ENCODE peak calls at places on chromosome 6, in seven cellular contexts. One of them, this sample, is unnamed. For H3K4me1, the result is how much of the 10 kb centered on the place peaks cover.

GRCh38 chr6:98834060-98835031 is at the start of gene POU3F2:
- DNase-seq in stomach: peak
- DNase-seq in cardiac muscle cell: peak
- DNase-seq in mucosa of descending colon: peak
- DNase-seq in spleen: peak
- DNase-seq in ovary: peak
- DNase-seq in hepatocyte: peak
- DNase-seq in this sample: no peak

GRCh38 chr6:53174996-53175395 is 26.4 kb upstream of the GCM1 start:
- DNase-seq in ovary: no peak
- DNase-seq in hepatocyte: no peak
- DNase-seq in stomach: no peak
- DNase-seq in mucosa of descending colon: no peak
- DNase-seq in cardiac muscle cell: no peak
- DNase-seq in spleen: no peak
- DNase-seq in this sample: no peak

GRCh38 chr6:34509782-34510181 is 43.9 kb downstream of the PACSIN1 start:
- DNase-seq in stomach: no peak
- DNase-seq in spleen: no peak
- DNase-seq in mucosa of descending colon: no peak
- DNase-seq in ovary: no peak
- DNase-seq in hepatocyte: no peak
- DNase-seq in cardiac muscle cell: no peak
- DNase-seq in this sample: no peak

GRCh38 chr6:46419576-46420002 is 71.7 kb downstream of the RCAN2 start:
- DNase-seq in hepatocyte: peak
- DNase-seq in spleen: no peak
- DNase-seq in cardiac muscle cell: peak
- DNase-seq in mucosa of descending colon: no peak
- DNase-seq in stomach: peak
- DNase-seq in ovary: peak
- DNase-seq in this sample: no peak

GRCh38 chr6:12381587-12381986 is 91.4 kb downstream of the EDN1 start:
- DNase-seq in hepatocyte: no peak
- DNase-seq in spleen: no peak
- DNase-seq in cardiac muscle cell: no peak
- DNase-seq in mucosa of descending colon: no peak
- DNase-seq in stomach: no peak
- DNase-seq in ovary: no peak
- DNase-seq in this sample: no peak

GRCh38 chr6:25583099-25583498 is 68.9 kb upstream of the SCGN start:
- DNase-seq in mucosa of descending colon: no peak
- DNase-seq in cardiac muscle cell: no peak
- DNase-seq in hepatocyte: peak
- DNase-seq in spleen: no peak
- DNase-seq in ovary: no peak
- DNase-seq in stomach: no peak
- DNase-seq in this sample: no peak

GRCh38 chr6:73086726-73087125 is 138.6 kb downstream of the KHDC1L start:
- DNase-seq in spleen: no peak
- DNase-seq in mucosa of descending colon: no peak
- DNase-seq in ovary: no peak
- DNase-seq in cardiac muscle cell: no peak
- DNase-seq in hepatocyte: no peak
- DNase-seq in stomach: no peak
- DNase-seq in this sample: no peak

GRCh38 chr6:10316327-10316726 is 98.5 kb downstream of the TFAP2A start:
- DNase-seq in stomach: no peak
- DNase-seq in ovary: no peak
- DNase-seq in cardiac muscle cell: no peak
- DNase-seq in hepatocyte: peak
- DNase-seq in spleen: no peak
- DNase-seq in mucosa of descending colon: no peak
- DNase-seq in this sample: peak

GRCh38 chr6:147833607-147834006 is 325.1 kb downstream of the SAMD5 start:
- DNase-seq in ovary: no peak
- DNase-seq in hepatocyte: no peak
- DNase-seq in mucosa of descending colon: no peak
- DNase-seq in spleen: no peak
- DNase-seq in cardiac muscle cell: no peak
- DNase-seq in stomach: no peak
- DNase-seq in this sample: no peak

GRCh38 chr6:52910091-52910490 is 593 bp upstream of the GSTA3 start:
- DNase-seq in hepatocyte: no peak
- DNase-seq in stomach: no peak
- DNase-seq in ovary: no peak
- DNase-seq in mucosa of descending colon: no peak
- DNase-seq in cardiac muscle cell: no peak
- DNase-seq in spleen: no peak
- DNase-seq in this sample: no peak

GRCh38 chr6:155523821-155524238 is 68.2 kb upstream of the NOX3 start:
- DNase-seq in hepatocyte: no peak
- DNase-seq in spleen: no peak
- DNase-seq in ovary: no peak
- DNase-seq in cardiac muscle cell: no peak
- DNase-seq in stomach: no peak
- DNase-seq in mucosa of descending colon: no peak
- DNase-seq in this sample: no peak

GRCh38 chr6:21053612-21054011 is 519.4 kb downstream of the CDKAL1 start:
- DNase-seq in cardiac muscle cell: no peak
- DNase-seq in ovary: no peak
- DNase-seq in stomach: no peak
- DNase-seq in mucosa of descending colon: no peak
- DNase-seq in hepatocyte: no peak
- DNase-seq in spleen: no peak
- DNase-seq in this sample: no peak

GRCh38 chr6:112330071-112330876 is 16.9 kb upstream of the RFPL4B start:
- DNase-seq in ovary: no peak
- DNase-seq in cardiac muscle cell: no peak
- DNase-seq in stomach: no peak
- DNase-seq in mucosa of descending colon: no peak
- DNase-seq in hepatocyte: no peak
- DNase-seq in spleen: no peak
- DNase-seq in this sample: no peak

GRCh38 chr6:55174211-55175013 is at the start of gene HCRTR2:
- DNase-seq in mucosa of descending colon: no peak
- DNase-seq in hepatocyte: peak
- DNase-seq in cardiac muscle cell: peak
- DNase-seq in ovary: no peak
- DNase-seq in spleen: peak
- DNase-seq in stomach: no peak
- DNase-seq in this sample: no peak

GRCh38 chr6:106520711-106521367 is 108.5 kb downstream of the RTN4IP1 start:
- DNase-seq in stomach: peak
- DNase-seq in cardiac muscle cell: no peak
- DNase-seq in mucosa of descending colon: no peak
- DNase-seq in ovary: no peak
- DNase-seq in spleen: peak
- DNase-seq in hepatocyte: no peak
- DNase-seq in this sample: no peak

GRCh38 chr6:26366504-26366903 is 1.5 kb downstream of the BTN3A2 start:
- DNase-seq in mucosa of descending colon: no peak
- DNase-seq in cardiac muscle cell: no peak
- DNase-seq in spleen: no peak
- DNase-seq in hepatocyte: no peak
- DNase-seq in ovary: no peak
- DNase-seq in stomach: no peak
- DNase-seq in this sample: no peak

GRCh38 chr6:140541288-140541687 is 1166.8 kb upstream of the CITED2 start:
- DNase-seq in hepatocyte: no peak
- DNase-seq in mucosa of descending colon: no peak
- DNase-seq in ovary: no peak
- DNase-seq in spleen: no peak
- DNase-seq in stomach: no peak
- DNase-seq in cardiac muscle cell: no peak
- DNase-seq in this sample: no peak

GRCh38 chr6:138592698-138593097 is 93.4 kb upstream of the NHSL1 start:
- DNase-seq in ovary: no peak
- DNase-seq in stomach: no peak
- DNase-seq in hepatocyte: no peak
- DNase-seq in cardiac muscle cell: no peak
- DNase-seq in mucosa of descending colon: no peak
- DNase-seq in spleen: no peak
- DNase-seq in this sample: no peak

DNA sequence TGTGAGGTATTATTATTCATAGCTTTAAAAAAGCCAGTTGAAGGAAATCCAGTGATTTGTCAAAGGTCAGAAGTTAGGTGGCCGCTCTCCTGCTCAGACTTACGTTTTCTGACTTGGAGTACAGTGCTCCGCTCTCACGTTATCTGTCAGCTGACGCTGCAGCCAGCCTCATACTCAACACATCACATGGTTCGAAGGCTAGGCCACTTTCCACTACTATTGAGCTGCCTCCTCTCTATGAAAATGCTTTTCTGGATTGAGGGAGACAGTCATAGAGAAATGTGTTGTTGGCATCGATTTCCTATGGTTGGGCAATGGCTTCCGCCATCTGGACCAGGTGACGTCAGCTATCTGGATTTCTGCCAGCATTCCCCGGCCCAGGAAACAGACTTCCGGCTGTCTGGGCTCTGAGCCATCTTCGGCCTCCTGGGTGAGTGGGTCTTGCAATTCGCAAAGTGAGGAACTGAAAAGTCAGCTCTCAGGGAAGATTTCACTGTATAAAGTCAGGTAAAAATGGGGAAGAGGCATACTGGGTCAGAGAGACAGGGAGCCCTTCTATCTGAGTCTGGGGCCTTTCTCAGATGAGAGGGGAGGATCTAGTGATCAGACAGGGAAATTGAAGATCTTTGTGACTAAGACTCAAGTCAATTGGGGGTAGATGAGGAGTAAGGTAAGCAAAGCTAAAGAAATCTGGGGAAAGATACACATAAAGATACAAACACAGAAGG is 37.5 kb upstream of the IER3 start:
- DNase-seq in cardiac muscle cell: peak
- DNase-seq in stomach: peak
- DNase-seq in hepatocyte: peak
- DNase-seq in mucosa of descending colon: peak
- DNase-seq in ovary: peak
- DNase-seq in spleen: peak
- DNase-seq in this sample: peak
- H3K4me1 ChIP-seq in cardiac muscle cell: under half
- H3K4me1 ChIP-seq in stomach: half or more
- H3K4me1 ChIP-seq in hepatocyte: under half
- H3K4me1 ChIP-seq in mucosa of descending colon: under half
- H3K4me1 ChIP-seq in ovary: under half
- H3K4me1 ChIP-seq in spleen: under half
- H3K4me1 ChIP-seq in this sample: under half

DNA sequence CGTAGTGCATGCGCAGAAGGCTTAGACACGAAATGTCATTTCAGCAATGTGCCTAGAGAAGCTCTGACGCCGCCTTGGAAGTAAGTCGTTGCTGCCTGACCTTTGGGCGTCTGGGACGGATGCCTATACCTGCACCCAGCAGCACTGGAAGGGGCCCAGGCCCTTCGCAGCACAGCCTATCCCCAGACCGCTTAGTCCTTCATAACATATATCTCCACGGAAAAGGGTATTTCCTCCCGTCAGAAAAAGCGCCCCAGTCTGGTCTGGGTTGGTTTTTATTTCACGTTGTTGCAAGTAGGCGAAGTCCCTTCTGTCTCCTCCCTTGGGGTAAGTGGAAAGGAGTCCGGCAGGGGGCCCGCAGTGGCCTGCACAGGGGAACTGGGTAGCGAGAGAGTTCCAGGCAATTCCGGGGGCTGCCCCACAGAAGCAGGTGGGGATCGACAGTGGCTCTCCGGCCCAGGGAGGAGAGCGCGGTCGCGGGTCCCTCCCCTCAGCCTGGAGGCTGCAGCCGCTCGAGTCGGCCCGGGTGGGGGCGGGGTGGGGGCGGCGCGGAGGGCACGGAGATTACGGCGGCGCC is 558 bp upstream of the EYA4 start:
- DNase-seq in mucosa of descending colon: no peak
- DNase-seq in spleen: no peak
- DNase-seq in ovary: no peak
- DNase-seq in cardiac muscle cell: peak
- DNase-seq in hepatocyte: peak
- DNase-seq in stomach: no peak
- DNase-seq in this sample: no peak
- TF ChIP-seq CTCF in mucosa of descending colon: no peak
- TF ChIP-seq CTCF in spleen: no peak
- TF ChIP-seq CTCF in ovary: no peak
- TF ChIP-seq CTCF in cardiac muscle cell: peak
- TF ChIP-seq CTCF in hepatocyte: peak
- TF ChIP-seq CTCF in stomach: no peak
- TF ChIP-seq CTCF in this sample: no peak

GRCh38 chr6:42095776-42096541 is 45.6 kb downstream of the TAF8 start:
- DNase-seq in ovary: no peak
- DNase-seq in mucosa of descending colon: no peak
- DNase-seq in cardiac muscle cell: peak
- DNase-seq in hepatocyte: no peak
- DNase-seq in stomach: peak
- DNase-seq in spleen: no peak
- DNase-seq in this sample: no peak
- H3K4me1 ChIP-seq in ovary: under half
- H3K4me1 ChIP-seq in mucosa of descending colon: under half
- H3K4me1 ChIP-seq in cardiac muscle cell: under half
- H3K4me1 ChIP-seq in hepatocyte: under half
- H3K4me1 ChIP-seq in stomach: under half
- H3K4me1 ChIP-seq in spleen: under half
- H3K4me1 ChIP-seq in this sample: under half

GRCh38 chr6:157831424-157832249 is 8.6 kb downstream of the SNX9 start:
- DNase-seq in spleen: no peak
- DNase-seq in ovary: no peak
- DNase-seq in cardiac muscle cell: no peak
- DNase-seq in hepatocyte: no peak
- DNase-seq in stomach: no peak
- DNase-seq in mucosa of descending colon: no peak
- DNase-seq in this sample: no peak

GRCh38 chr6:157831018-157831369 is 7.9 kb downstream of the SNX9 start:
- DNase-seq in stomach: no peak
- DNase-seq in cardiac muscle cell: no peak
- DNase-seq in hepatocyte: no peak
- DNase-seq in mucosa of descending colon: no peak
- DNase-seq in spleen: no peak
- DNase-seq in ovary: no peak
- DNase-seq in this sample: no peak

GRCh38 chr6:157832250-157832967 is 9.4 kb downstream of the SNX9 start:
- DNase-seq in cardiac muscle cell: no peak
- DNase-seq in stomach: no peak
- DNase-seq in ovary: no peak
- DNase-seq in hepatocyte: no peak
- DNase-seq in spleen: no peak
- DNase-seq in mucosa of descending colon: no peak
- DNase-seq in this sample: no peak

GRCh38 chr6:157830354-157831017 is 7.4 kb downstream of the SNX9 start:
- DNase-seq in cardiac muscle cell: no peak
- DNase-seq in mucosa of descending colon: no peak
- DNase-seq in ovary: no peak
- DNase-seq in spleen: no peak
- DNase-seq in stomach: no peak
- DNase-seq in hepatocyte: no peak
- DNase-seq in this sample: no peak

DNA sequence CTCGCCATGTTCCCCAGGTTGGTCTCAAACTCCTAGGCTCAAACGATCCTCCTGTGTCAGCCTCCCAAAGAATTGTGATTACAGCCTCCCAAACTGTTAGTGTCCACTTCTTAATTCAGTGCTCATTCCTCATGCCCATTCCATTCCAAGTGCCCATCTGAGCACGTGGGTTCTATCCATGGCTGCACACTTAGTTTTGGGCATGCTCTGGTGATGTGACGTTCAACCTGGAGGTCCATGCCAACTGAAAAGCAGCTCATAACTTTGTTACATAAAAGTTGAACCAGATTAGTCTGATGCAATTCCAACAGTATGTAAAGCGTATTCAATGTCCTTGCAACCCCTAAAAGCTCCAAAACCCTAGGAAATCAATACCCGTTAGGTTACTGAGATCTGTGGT is 11.5 kb downstream of the SNX9 start:
- DNase-seq in cardiac muscle cell: no peak
- DNase-seq in mucosa of descending colon: no peak
- DNase-seq in ovary: no peak
- DNase-seq in stomach: no peak
- DNase-seq in hepatocyte: no peak
- DNase-seq in spleen: no peak
- DNase-seq in this sample: no peak
- TF ChIP-seq CTCF in cardiac muscle cell: no peak
- TF ChIP-seq CTCF in mucosa of descending colon: no peak
- TF ChIP-seq CTCF in ovary: no peak
- TF ChIP-seq CTCF in stomach: no peak
- TF ChIP-seq CTCF in hepatocyte: no peak
- TF ChIP-seq CTCF in spleen: no peak
- TF ChIP-seq CTCF in this sample: no peak